ENCODE peak calls at places on chromosomes 4 and X, in seven cellular contexts. F, M, T, C, P, I and B are unnamed samples.

GRCh38 chr4:17400696-17401095 is 111.2 kb downstream of the QDPR start:
- DNase-seq in I (no peak), F (no peak), T (no peak), C (no peak), M (no peak), P (no peak), B (no peak)

GRCh38 chrX:132738951-132739350 is 219.5 kb downstream of the HS6ST2 start:
- DNase-seq in P (no peak), M (no peak), C (no peak), I (no peak), F (no peak), T (no peak), B (no peak)

GRCh38 chr4:6499241-6499605 is 26.8 kb upstream of the PPP2R2C start:
- DNase-seq in F (no peak), C (no peak), M (no peak), I (no peak), P (no peak), T (no peak), B (no peak)

GRCh38 chr4:59956366-59956765 is 1243.8 kb upstream of the ADGRL3 start:
- DNase-seq in C (no peak), T (no peak), P (no peak), M (no peak), I (no peak), F (no peak), B (no peak)

GRCh38 chrX:82813671-82814078 is 694.4 kb upstream of the POU3F4 start:
- DNase-seq in T (no peak), I (no peak), C (no peak), P (no peak), F (no peak), M (no peak), B (no peak)

GRCh38 chr4:7193040-7193958 is 961 bp downstream of the SORCS2 start:
- DNase-seq in C (no peak), I (no peak), F (no peak), T (no peak), P (no peak), M (no peak), B (no peak)

GRCh38 chrX:101668143-101668542 is 8.5 kb upstream of the ARMCX2 start:
- DNase-seq in M (no peak), C (no peak), F (no peak), T (no peak), I (no peak), P (no peak), B (no peak)

GRCh38 chrX:10157545-10157944 is 770 bp downstream of the CLCN4 start:
- DNase-seq in M (no peak), F (no peak), T (no peak), C (no peak), P (no peak), I (no peak), B (no peak)

GRCh38 chrX:110003167-110004156 is 548 bp downstream of the TMEM164 start:
- DNase-seq in P (no peak), F (peak; percentile 31), C (peak; percentile 3), M (peak; percentile 80), T (no peak), I (no peak), B (no peak)

GRCh38 chr4:162732871-162733270 is 433.8 kb downstream of the NAF1 start:
- DNase-seq in T (no peak), C (no peak), I (no peak), M (no peak), F (no peak), P (no peak), B (no peak)
- TF ChIP-seq CTCF in T (no peak), C (no peak), I (no peak), M (no peak), F (no peak), P (no peak), B (no peak)

GRCh38 chrX:103687073-103687695 is 685 bp upstream of the MORF4L2 start:
- DNase-seq in T (peak; percentile 84), I (peak; percentile 81), P (peak; percentile 32), C (peak; percentile 72), F (peak; percentile 95), M (peak; percentile 96), B (peak; percentile 81)
- TF ChIP-seq CTCF in T (peak; percentile 48), I (peak; percentile 32), P (peak; percentile 44), C (peak; percentile 28), F (peak; percentile 45), M (peak; percentile 22), B (no peak)

DNA sequence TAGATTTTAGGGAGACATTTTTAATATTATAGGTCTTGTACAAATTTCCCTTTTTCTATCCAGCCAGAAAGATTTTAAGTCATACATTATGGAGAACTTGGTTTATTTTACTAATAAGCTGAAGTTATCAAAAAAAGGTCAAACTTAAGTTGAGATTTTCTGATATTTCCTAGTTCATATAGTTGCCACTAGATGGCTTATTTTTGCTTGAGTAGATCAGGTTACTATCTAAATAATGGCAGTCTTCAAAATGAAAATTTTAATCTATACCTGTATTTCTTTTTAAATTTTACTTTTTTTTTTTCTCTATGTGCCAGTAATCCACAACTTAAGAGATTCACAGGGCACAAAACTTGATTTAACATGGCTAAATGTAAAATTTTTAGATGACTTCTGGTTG is 52.3 kb downstream of the USP9X start:
- DNase-seq in T (peak; percentile 19), F (no peak), I (no peak), M (no peak), P (no peak), C (no peak), B (no peak)
- TF ChIP-seq CTCF in T (peak; percentile 66), F (no peak), I (peak; percentile 19), M (no peak), P (peak; percentile 40), C (peak; percentile 52), B (no peak)

DNA sequence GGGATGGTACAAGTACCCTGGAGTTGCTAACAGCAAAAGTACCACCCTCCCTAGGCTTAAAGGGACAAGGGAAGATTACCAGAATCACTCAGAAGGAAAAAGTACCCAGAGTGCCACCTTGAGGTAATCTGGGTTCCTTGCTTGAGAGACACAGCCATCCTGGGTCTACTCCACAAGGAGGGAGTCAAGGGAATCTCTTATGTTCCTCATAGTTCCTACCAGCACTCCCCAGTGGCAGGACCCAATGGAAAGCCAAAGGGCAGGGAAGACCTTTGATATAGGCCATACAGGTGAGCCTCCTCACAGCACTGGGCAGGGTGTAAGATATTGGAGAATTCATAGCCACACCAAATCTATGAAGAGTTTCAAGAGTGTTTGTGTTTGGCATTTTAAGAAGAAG is 5.7 kb downstream of the IL2 start:
- DNase-seq in I (no peak), T (peak; percentile 4), M (no peak), C (peak; percentile 14), F (no peak), P (no peak), B (no peak)
- TF ChIP-seq CTCF in I (no peak), T (peak; percentile 51), M (no peak), C (no peak), F (no peak), P (peak; percentile 43), B (no peak)

GRCh38 chr4:76588268-76588667 is 153.2 kb downstream of the SHROOM3 start:
- DNase-seq in P (no peak), F (no peak), C (no peak), I (no peak), M (no peak), T (no peak), B (no peak)

GRCh38 chr4:76585270-76585669 is 150.2 kb downstream of the SHROOM3 start:
- DNase-seq in C (no peak), I (no peak), F (no peak), T (no peak), P (no peak), M (no peak), B (no peak)

GRCh38 chr4:76584235-76585152 is 149.5 kb downstream of the SHROOM3 start:
- DNase-seq in T (no peak), I (no peak), F (no peak), C (no peak), P (no peak), M (no peak), B (no peak)

GRCh38 chr4:76582817-76583087 is 147.7 kb downstream of the SHROOM3 start:
- DNase-seq in M (no peak), F (no peak), P (no peak), I (no peak), C (no peak), T (no peak), B (no peak)

DNA sequence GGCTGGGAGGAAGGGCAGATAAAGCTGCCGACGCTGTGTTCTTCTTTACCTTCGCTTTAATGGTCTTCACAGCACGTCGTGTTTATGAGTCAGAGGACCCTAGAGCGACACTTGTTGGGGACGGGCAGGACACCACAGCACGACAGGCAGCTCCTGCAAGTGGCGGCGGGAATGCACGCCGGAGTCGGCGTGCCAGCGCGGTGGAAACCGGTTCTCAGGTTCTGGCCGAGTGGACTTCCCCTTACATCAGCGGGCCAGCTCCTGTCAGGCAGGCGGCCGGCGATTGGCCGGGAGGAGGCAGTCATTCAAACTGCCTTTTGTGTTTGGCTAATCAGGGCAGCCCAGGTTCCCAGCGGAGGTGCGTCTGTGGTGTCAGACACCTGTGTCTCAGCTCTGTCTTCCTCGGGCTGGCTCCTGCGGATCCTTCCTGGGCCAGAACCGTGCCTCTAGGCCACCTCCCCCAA is 150.9 kb downstream of the SHROOM3 start:
- DNase-seq in F (peak; percentile 86), C (peak; percentile 67), P (no peak), M (peak; percentile 94), I (no peak), T (no peak), B (peak; percentile 17)
- TF ChIP-seq CTCF in F (no peak), C (peak; percentile 23), P (no peak), M (peak; percentile 14), I (no peak), T (no peak), B (no peak)

GRCh38 chr4:100117749-100118148 is 72.5 kb downstream of the DDIT4L start:
- DNase-seq in C (no peak), M (no peak), F (no peak), P (no peak), T (no peak), I (no peak), B (no peak)
- TF ChIP-seq CTCF in C (no peak), M (no peak), F (no peak), P (peak; percentile 39), T (no peak), I (no peak), B (no peak)

GRCh38 chr4:165248102-165248501 is 40.7 kb downstream of the KLHL2 start:
- DNase-seq in P (no peak), C (no peak), M (no peak), F (no peak), T (no peak), I (no peak), B (no peak)
- TF ChIP-seq CTCF in P (no peak), C (no peak), M (no peak), F (no peak), T (no peak), I (no peak), B (no peak)

DNA sequence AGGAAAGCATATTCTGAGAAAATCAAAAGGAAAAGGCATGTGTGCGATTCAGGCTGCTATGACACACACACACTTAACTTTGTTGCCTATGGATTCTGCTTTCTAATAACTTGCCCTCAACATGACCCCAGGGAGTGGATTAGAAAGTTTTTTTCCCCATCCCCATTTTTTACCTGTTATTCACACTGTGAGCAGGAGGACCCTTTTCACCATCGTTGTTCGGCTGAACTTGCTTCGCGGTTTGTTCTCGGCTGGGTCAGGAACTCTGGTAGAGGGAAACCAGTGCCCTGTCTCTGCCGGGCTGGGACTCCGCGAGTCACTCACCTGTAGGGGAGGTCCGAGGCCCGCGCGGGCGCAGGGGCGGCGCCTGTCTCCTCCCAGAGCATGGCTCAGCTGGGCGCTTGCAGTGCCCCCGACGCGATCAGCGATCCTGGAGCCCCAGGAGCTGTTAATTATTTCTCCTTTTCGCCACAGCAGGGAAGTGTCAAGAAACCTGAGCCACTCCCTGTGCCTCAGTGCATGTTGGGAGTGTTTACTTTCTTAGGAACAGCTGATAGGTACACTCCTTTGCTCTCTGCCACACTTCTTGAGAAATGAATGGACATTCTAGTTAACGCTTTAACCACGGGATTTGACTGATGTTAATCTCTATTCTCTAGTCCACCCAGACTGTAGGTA is at the start of gene RASSF6:
- DNase-seq in P (no peak), T (peak; percentile 86), M (peak; percentile 93), I (no peak), F (no peak), C (peak; percentile 34), B (no peak)
- TF ChIP-seq CTCF in P (no peak), T (peak; percentile 45), M (no peak), I (no peak), F (no peak), C (no peak), B (no peak)